ENCODE peak calls at places on chromosomes 16 and 17, in seven cellular contexts. N, B, C, R, X, Q and I are unnamed samples.

GRCh38 chr16:87955302-87956168 is 4.3 kb downstream of the BANP start:
- DNase-seq in X (no peak), B (no peak), C (no peak), N (no peak), Q (no peak), R (no peak), I (no peak)

GRCh38 chr16:57152096-57153093 is 33.4 kb downstream of the PSME3IP1 start:
- DNase-seq in N (no peak), R (no peak), X (no peak), B (no peak), C (no peak), Q (no peak), I (no peak)

GRCh38 chr17:41910701-41911391 is 7.9 kb downstream of the ACLY start:
- DNase-seq in R (no peak), X (no peak), N (peak; percentile 66), B (no peak), C (no peak), Q (no peak), I (no peak)

GRCh38 chr17:64641499-64641898 is 20.6 kb downstream of the SMURF2 start:
- DNase-seq in Q (peak; percentile 26), R (no peak), B (no peak), C (peak; percentile 27), N (peak; percentile 59), X (no peak), I (peak; percentile 87)

GRCh38 chr16:87924937-87925670 is 11.2 kb downstream of the CA5A start:
- DNase-seq in C (no peak), R (peak; percentile 59), B (no peak), Q (no peak), X (no peak), N (no peak), I (no peak)

GRCh38 chr16:75238132-75238852 is 13.1 kb downstream of the BCAR1 start:
- DNase-seq in C (no peak), X (peak; percentile 86), N (peak; percentile 76), R (peak; percentile 39), B (no peak), Q (no peak), I (peak; percentile 90)

GRCh38 chr17:56203430-56203829 is 50.2 kb downstream of the ANKFN1 start:
- DNase-seq in X (no peak), N (no peak), R (no peak), C (no peak), B (no peak), Q (no peak), I (no peak)

GRCh38 chr17:78573955-78574354 is 3.2 kb downstream of the DNAH17 start:
- DNase-seq in Q (no peak), R (no peak), X (no peak), C (no peak), B (no peak), N (no peak), I (no peak)

GRCh38 chr16:67967956-67968439 is 439 bp downstream of the SLC12A4 start:
- DNase-seq in R (peak; percentile 68), N (no peak), C (peak; percentile 34), Q (peak; percentile 54), B (no peak), X (no peak), I (no peak)

GRCh38 chr17:32672701-32673100 is 185.9 kb downstream of the CDK5R1 start:
- DNase-seq in C (no peak), R (no peak), N (no peak), X (no peak), Q (no peak), B (no peak), I (no peak)

GRCh38 chr16:6016530-6017184 is 919.1 kb upstream of the EEF2KMT start:
- DNase-seq in X (no peak), R (peak; percentile 81), N (no peak), B (no peak), C (peak; percentile 46), Q (no peak), I (no peak)

GRCh38 chr16:81623365-81624102 is 155.6 kb upstream of the PLCG2 start:
- DNase-seq in X (no peak), B (peak; percentile 23), R (peak; percentile 52), C (peak; percentile 71), N (no peak), Q (peak; percentile 44), I (peak; percentile 65)

GRCh38 chr16:67641779-67642708 is 2.9 kb upstream of the CARMIL2 start:
- DNase-seq in Q (no peak), N (no peak), C (no peak), R (no peak), B (no peak), X (no peak), I (no peak)

GRCh38 chr16:72986011-72986410 is 61.9 kb downstream of the ZFHX3 start:
- DNase-seq in Q (no peak), R (no peak), N (peak; percentile 30), B (no peak), X (peak; percentile 91), C (no peak), I (no peak)

GRCh38 chr16:82633964-82634600 is 7.3 kb downstream of the CDH13 start:
- DNase-seq in C (peak; percentile 39), N (no peak), R (no peak), X (no peak), B (no peak), Q (peak; percentile 35), I (peak; percentile 64)

GRCh38 chr16:1330931-1331711 is 2.3 kb upstream of the BAIAP3 start:
- DNase-seq in B (no peak), Q (no peak), R (no peak), C (no peak), N (no peak), X (no peak), I (no peak)